ENCODE peak calls at places on chromosomes 12 and 14, in five cellular contexts. One of them, this sample, is unnamed.

GRCh38 chr12:59149995-59150642 is 229.8 kb upstream of the LRIG3 start:
- DNase-seq in SK-N-SH: peak; percentile 31
- DNase-seq in GM23338: peak; percentile 94
- DNase-seq in hepatocyte: peak; percentile 89
- DNase-seq in MM.1S: peak; percentile 80
- DNase-seq in this sample: peak; percentile 81

GRCh38 chr12:13103391-13104033 is at the start of gene GSG1:
- DNase-seq in hepatocyte: no peak
- DNase-seq in GM23338: no peak
- DNase-seq in SK-N-SH: no peak
- DNase-seq in MM.1S: no peak
- DNase-seq in this sample: peak; percentile 24

GRCh38 chr12:21451529-21451928 is 14.1 kb downstream of the PYROXD1 start:
- DNase-seq in GM23338: peak; percentile 71
- DNase-seq in hepatocyte: no peak
- DNase-seq in MM.1S: no peak
- DNase-seq in SK-N-SH: no peak
- DNase-seq in this sample: no peak

GRCh38 chr12:115088328-115088994 is 404.5 kb upstream of the TBX3 start:
- DNase-seq in hepatocyte: peak; percentile 24
- DNase-seq in GM23338: no peak
- DNase-seq in MM.1S: no peak
- DNase-seq in SK-N-SH: no peak
- DNase-seq in this sample: no peak

GRCh38 chr12:8562310-8562709 is 21.6 kb upstream of the CLEC4E start:
- DNase-seq in SK-N-SH: no peak
- DNase-seq in GM23338: peak; percentile 61
- DNase-seq in hepatocyte: no peak
- DNase-seq in MM.1S: peak; percentile 50
- DNase-seq in this sample: no peak

GRCh38 chr14:75181426-75182062 is 5.1 kb upstream of the TMED10 start:
- DNase-seq in GM23338: no peak
- DNase-seq in hepatocyte: no peak
- DNase-seq in MM.1S: no peak
- DNase-seq in SK-N-SH: no peak
- DNase-seq in this sample: no peak

GRCh38 chr14:76904740-76905569 is 78.7 kb downstream of the LRRC74A start:
- DNase-seq in hepatocyte: peak; percentile 82
- DNase-seq in MM.1S: peak; percentile 51
- DNase-seq in GM23338: no peak
- DNase-seq in SK-N-SH: peak; percentile 78
- DNase-seq in this sample: peak; percentile 83

GRCh38 chr14:21384494-21384851 is 654 bp upstream of the SUPT16H start:
- DNase-seq in GM23338: no peak
- DNase-seq in SK-N-SH: no peak
- DNase-seq in hepatocyte: no peak
- DNase-seq in MM.1S: peak; percentile 21
- DNase-seq in this sample: no peak

GRCh38 chr12:125183187-125184067 is 118.2 kb downstream of the AACS start:
- DNase-seq in MM.1S: peak; percentile 54
- DNase-seq in hepatocyte: peak; percentile 89
- DNase-seq in SK-N-SH: peak; percentile 92
- DNase-seq in GM23338: peak; percentile 90
- DNase-seq in this sample: peak; percentile 83

GRCh38 chr12:131137009-131137835 is 183.5 kb downstream of the ADGRD1 start:
- DNase-seq in MM.1S: no peak
- DNase-seq in GM23338: no peak
- DNase-seq in SK-N-SH: no peak
- DNase-seq in hepatocyte: no peak
- DNase-seq in this sample: no peak

GRCh38 chr12:45886685-45887084 is 103.7 kb downstream of the SCAF11 start:
- DNase-seq in GM23338: no peak
- DNase-seq in SK-N-SH: no peak
- DNase-seq in MM.1S: no peak
- DNase-seq in hepatocyte: no peak
- DNase-seq in this sample: no peak
- TF ChIP-seq EZH2phosphoT487 in GM23338: no peak
- TF ChIP-seq EZH2phosphoT487 in SK-N-SH: no peak
- TF ChIP-seq EZH2phosphoT487 in MM.1S: no peak
- TF ChIP-seq EZH2phosphoT487 in hepatocyte: no peak
- TF ChIP-seq EZH2phosphoT487 in this sample: no peak

GRCh38 chr12:25119020-25119419 is 75.9 kb downstream of the DNAI7 start:
- DNase-seq in MM.1S: peak; percentile 13
- DNase-seq in hepatocyte: no peak
- DNase-seq in GM23338: peak; percentile 27
- DNase-seq in SK-N-SH: no peak
- DNase-seq in this sample: peak; percentile 53
- TF ChIP-seq CTCF in MM.1S: peak; percentile 29
- TF ChIP-seq CTCF in hepatocyte: peak; percentile 28
- TF ChIP-seq CTCF in GM23338: peak; percentile 53
- TF ChIP-seq CTCF in SK-N-SH: no peak
- TF ChIP-seq CTCF in this sample: peak; percentile 80

GRCh38 chr12:42525444-42525843 is 64.1 kb downstream of the PRICKLE1 start:
- DNase-seq in MM.1S: no peak
- DNase-seq in hepatocyte: no peak
- DNase-seq in GM23338: no peak
- DNase-seq in SK-N-SH: no peak
- DNase-seq in this sample: no peak

GRCh38 chr12:42524716-42525115 is 64.8 kb downstream of the PRICKLE1 start:
- DNase-seq in GM23338: no peak
- DNase-seq in SK-N-SH: no peak
- DNase-seq in MM.1S: no peak
- DNase-seq in hepatocyte: no peak
- DNase-seq in this sample: no peak

GRCh38 chr12:42534184-42534838 is 55.2 kb downstream of the PRICKLE1 start:
- DNase-seq in hepatocyte: no peak
- DNase-seq in GM23338: no peak
- DNase-seq in SK-N-SH: no peak
- DNase-seq in MM.1S: no peak
- DNase-seq in this sample: no peak

GRCh38 chr12:42530284-42530683 is 59.3 kb downstream of the PRICKLE1 start:
- DNase-seq in SK-N-SH: no peak
- DNase-seq in GM23338: no peak
- DNase-seq in hepatocyte: no peak
- DNase-seq in MM.1S: no peak
- DNase-seq in this sample: no peak
- TF ChIP-seq EZH2phosphoT487 in SK-N-SH: no peak
- TF ChIP-seq EZH2phosphoT487 in GM23338: no peak
- TF ChIP-seq EZH2phosphoT487 in hepatocyte: no peak
- TF ChIP-seq EZH2phosphoT487 in MM.1S: no peak
- TF ChIP-seq EZH2phosphoT487 in this sample: no peak

DNA sequence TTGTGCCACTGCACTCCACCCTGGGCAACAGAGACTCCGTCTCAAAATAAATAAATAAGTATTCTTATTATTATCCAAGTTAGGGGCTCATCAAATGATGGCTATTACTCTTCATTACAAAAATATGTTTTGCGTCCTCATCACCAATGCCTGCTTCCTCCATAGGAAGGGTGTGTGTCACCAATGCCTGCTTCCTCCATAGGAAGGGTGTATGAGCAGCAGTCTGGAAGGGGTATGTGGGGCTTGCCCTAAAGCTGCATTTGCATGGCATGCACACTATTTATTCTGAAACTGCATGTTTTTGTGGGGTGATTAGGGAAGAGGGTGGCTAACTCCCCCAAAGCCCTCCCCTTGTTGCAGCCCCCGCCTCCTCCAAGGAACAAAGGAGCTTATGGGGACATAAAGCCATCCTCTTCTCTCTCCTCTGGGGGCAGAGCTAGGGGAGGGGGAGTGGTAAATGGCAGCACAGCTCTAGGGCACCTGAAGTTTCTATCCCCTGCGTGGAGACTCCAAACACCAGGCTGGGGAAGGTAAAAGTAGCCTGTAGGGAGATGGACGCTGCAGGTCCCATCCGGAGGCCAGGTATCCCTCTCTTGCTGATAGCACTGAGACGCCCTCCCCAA is 1.3 kb downstream of the CAMKK2 start:
- DNase-seq in GM23338: peak; percentile 51
- DNase-seq in SK-N-SH: peak; percentile 65
- DNase-seq in MM.1S: peak; percentile 17
- DNase-seq in hepatocyte: peak; percentile 16
- DNase-seq in this sample: peak; percentile 58
- TF ChIP-seq CTCF in GM23338: no peak
- TF ChIP-seq CTCF in SK-N-SH: no peak
- TF ChIP-seq CTCF in MM.1S: no peak
- TF ChIP-seq CTCF in hepatocyte: no peak
- TF ChIP-seq CTCF in this sample: peak; percentile 29

GRCh38 chr14:24329736-24330135 is 5.1 kb downstream of the ADCY4 start:
- DNase-seq in hepatocyte: no peak
- DNase-seq in SK-N-SH: no peak
- DNase-seq in MM.1S: no peak
- DNase-seq in GM23338: no peak
- DNase-seq in this sample: no peak
- TF ChIP-seq EZH2phosphoT487 in hepatocyte: no peak
- TF ChIP-seq EZH2phosphoT487 in SK-N-SH: no peak
- TF ChIP-seq EZH2phosphoT487 in MM.1S: no peak
- TF ChIP-seq EZH2phosphoT487 in GM23338: no peak
- TF ChIP-seq EZH2phosphoT487 in this sample: no peak

GRCh38 chr14:32027255-32027939 is 49.7 kb upstream of the ARHGAP5 start:
- DNase-seq in GM23338: no peak
- DNase-seq in SK-N-SH: no peak
- DNase-seq in hepatocyte: no peak
- DNase-seq in MM.1S: no peak
- DNase-seq in this sample: no peak
- TF ChIP-seq CTCF in GM23338: no peak
- TF ChIP-seq CTCF in SK-N-SH: no peak
- TF ChIP-seq CTCF in hepatocyte: no peak
- TF ChIP-seq CTCF in MM.1S: no peak
- TF ChIP-seq CTCF in this sample: no peak

DNA sequence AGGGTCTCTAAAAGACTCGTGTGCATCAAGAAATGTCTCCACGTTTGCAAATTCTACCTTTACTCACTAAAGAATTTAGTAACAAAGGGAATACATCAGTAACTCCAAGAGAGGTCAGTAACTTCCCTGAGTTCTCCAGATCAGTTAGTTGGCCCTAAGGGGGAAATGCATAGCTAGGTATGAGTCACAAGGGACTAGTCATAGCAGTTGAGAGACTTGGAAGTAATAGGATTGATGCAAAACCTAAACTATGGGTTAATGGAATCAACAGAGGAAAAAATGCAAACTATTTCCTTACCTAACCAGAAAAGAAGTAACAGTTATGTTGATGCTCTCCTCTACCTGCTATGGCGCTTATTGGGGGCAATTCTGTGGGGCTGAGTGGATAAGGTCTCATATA is 148.8 kb upstream of the GARIN6 start:
- DNase-seq in MM.1S: no peak
- DNase-seq in SK-N-SH: no peak
- DNase-seq in hepatocyte: no peak
- DNase-seq in GM23338: peak; percentile 2
- DNase-seq in this sample: no peak
- TF ChIP-seq EZH2phosphoT487 in MM.1S: no peak
- TF ChIP-seq EZH2phosphoT487 in SK-N-SH: no peak
- TF ChIP-seq EZH2phosphoT487 in hepatocyte: no peak
- TF ChIP-seq EZH2phosphoT487 in GM23338: no peak
- TF ChIP-seq EZH2phosphoT487 in this sample: no peak

GRCh38 chr12:6938353-6939186 is 5.0 kb upstream of the RNU7-1 start:
- DNase-seq in MM.1S: no peak
- DNase-seq in SK-N-SH: peak; percentile 14
- DNase-seq in GM23338: no peak
- DNase-seq in hepatocyte: no peak
- DNase-seq in this sample: no peak
- TF ChIP-seq CTCF in MM.1S: no peak
- TF ChIP-seq CTCF in SK-N-SH: no peak
- TF ChIP-seq CTCF in GM23338: no peak
- TF ChIP-seq CTCF in hepatocyte: no peak
- TF ChIP-seq CTCF in this sample: no peak

GRCh38 chr14:53152627-53152908 is 555 bp downstream of the DDHD1 start:
- DNase-seq in GM23338: no peak
- DNase-seq in MM.1S: no peak
- DNase-seq in hepatocyte: no peak
- DNase-seq in SK-N-SH: no peak
- DNase-seq in this sample: no peak
- TF ChIP-seq EZH2phosphoT487 in GM23338: no peak
- TF ChIP-seq EZH2phosphoT487 in MM.1S: no peak
- TF ChIP-seq EZH2phosphoT487 in hepatocyte: no peak
- TF ChIP-seq EZH2phosphoT487 in SK-N-SH: no peak
- TF ChIP-seq EZH2phosphoT487 in this sample: no peak

This sample was measured in OCI-LY7.